ENCODE peak calls at places on chromosome 4, in four cellular contexts. C is left lung, L is lung, V is GM13977. O is an unnamed sample.

GRCh38 chr4:123816462-123816861 is 419.9 kb downstream of the SPRY1 start:
- DNase-seq in C (no peak), L (no peak), V (no peak), O (no peak)

GRCh38 chr4:74133786-74134499 is 24.0 kb upstream of the MTHFD2L start:
- DNase-seq in C (peak), L (peak), V (peak), O (peak)

GRCh38 chr4:14566518-14566917 is 435.8 kb upstream of the CPEB2 start:
- DNase-seq in C (no peak), L (no peak), V (no peak), O (no peak)

GRCh38 chr4:87333267-87333666 is 10.6 kb upstream of the HSD17B13 start:
- DNase-seq in C (no peak), L (no peak), V (no peak), O (no peak)

GRCh38 chr4:78863254-78863869 is 75.9 kb downstream of the PAQR3 start:
- DNase-seq in C (no peak), L (no peak), V (no peak), O (no peak)

GRCh38 chr4:881709-882108 is 50.4 kb downstream of the GAK start:
- DNase-seq in C (no peak), L (no peak), V (no peak), O (no peak)

GRCh38 chr4:168491563-168491962 is 5.3 kb upstream of the PALLD start:
- DNase-seq in C (no peak), L (no peak), V (no peak), O (no peak)

GRCh38 chr4:3607690-3608514 is 75.7 kb upstream of the LRPAP1 start:
- DNase-seq in C (no peak), L (no peak), V (no peak), O (no peak)

GRCh38 chr4:141028024-141028529 is 105.2 kb downstream of the RNF150 start:
- DNase-seq in C (no peak), L (no peak), V (no peak), O (no peak)

GRCh38 chr4:43369036-43369594 is 476.6 kb downstream of the GRXCR1 start:
- DNase-seq in C (no peak), L (no peak), V (no peak), O (no peak)

GRCh38 chr4:80017125-80017854 is 55.7 kb downstream of the ANTXR2 start:
- DNase-seq in C (no peak), L (no peak), V (no peak), O (no peak)

GRCh38 chr4:139735381-139736256 is 70.0 kb downstream of the MGST2 start:
- DNase-seq in C (peak), L (no peak), V (peak), O (peak)

GRCh38 chr4:73267050-73267449 is 8.5 kb upstream of the ANKRD17 start:
- DNase-seq in C (no peak), L (no peak), V (no peak), O (no peak)

GRCh38 chr4:172601195-172601594 is 567.4 kb upstream of the GALNT7 start:
- DNase-seq in C (no peak), L (no peak), V (no peak), O (no peak)

GRCh38 chr4:105474110-105474518 is 252 bp upstream of the PPA2 start:
- DNase-seq in C (peak), L (no peak), V (no peak), O (no peak)

GRCh38 chr4:71974681-71975080 is 57.1 kb upstream of the NPFFR2 start:
- DNase-seq in C (no peak), L (no peak), V (no peak), O (no peak)

GRCh38 chr4:166415749-166416148 is 542.7 kb downstream of the TLL1 start:
- DNase-seq in C (peak), L (no peak), V (no peak), O (no peak)

GRCh38 chr4:147518846-147519767 is 38.2 kb downstream of the EDNRA start:
- DNase-seq in C (no peak), L (peak), V (peak), O (peak)

GRCh38 chr4:102386966-102387365 is 41.7 kb upstream of the SLC39A8 start:
- DNase-seq in C (no peak), L (no peak), V (no peak), O (no peak)

GRCh38 chr4:107379054-107379869 is 340.8 kb downstream of the PAPSS1 start:
- DNase-seq in C (no peak), L (no peak), V (no peak), O (no peak)
- TF ChIP-seq CTCF in C (no peak), L (no peak), V (no peak), O (no peak)

GRCh38 chr4:128287871-128288688 is 467 bp upstream of the PGRMC2 start:
- DNase-seq in C (peak), L (peak), V (peak), O (peak)
- TF ChIP-seq CTCF in C (peak), L (no peak), V (peak), O (no peak)

DNA sequence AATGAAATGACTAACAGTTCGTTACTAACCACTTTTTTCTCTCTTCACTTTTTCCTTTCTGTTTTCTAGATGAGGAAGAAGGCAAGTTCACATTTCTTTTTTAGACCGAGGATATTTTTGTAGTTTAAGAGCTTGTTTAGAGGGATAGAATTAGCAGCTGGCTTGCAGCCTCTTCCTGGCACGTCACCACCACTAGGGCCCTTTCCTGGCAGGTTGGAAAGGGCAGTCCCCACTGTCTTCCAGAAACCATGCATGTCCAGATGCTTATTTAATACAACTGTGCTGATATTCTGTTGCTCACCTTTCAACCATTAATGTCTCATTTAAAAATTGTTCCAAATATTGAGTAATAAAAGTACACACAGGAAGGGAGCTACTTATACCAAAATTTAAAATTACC is 209.5 kb upstream of the PACRGL start:
- DNase-seq in C (no peak), L (no peak), V (no peak), O (no peak)
- TF ChIP-seq CTCF in C (no peak), L (no peak), V (no peak), O (no peak)

GRCh38 chr4:134147941-134148340 is 53.6 kb downstream of the PABPC4L start:
- DNase-seq in C (no peak), L (no peak), V (no peak), O (no peak)
- TF ChIP-seq CTCF in C (no peak), L (no peak), V (no peak), O (no peak)

DNA sequence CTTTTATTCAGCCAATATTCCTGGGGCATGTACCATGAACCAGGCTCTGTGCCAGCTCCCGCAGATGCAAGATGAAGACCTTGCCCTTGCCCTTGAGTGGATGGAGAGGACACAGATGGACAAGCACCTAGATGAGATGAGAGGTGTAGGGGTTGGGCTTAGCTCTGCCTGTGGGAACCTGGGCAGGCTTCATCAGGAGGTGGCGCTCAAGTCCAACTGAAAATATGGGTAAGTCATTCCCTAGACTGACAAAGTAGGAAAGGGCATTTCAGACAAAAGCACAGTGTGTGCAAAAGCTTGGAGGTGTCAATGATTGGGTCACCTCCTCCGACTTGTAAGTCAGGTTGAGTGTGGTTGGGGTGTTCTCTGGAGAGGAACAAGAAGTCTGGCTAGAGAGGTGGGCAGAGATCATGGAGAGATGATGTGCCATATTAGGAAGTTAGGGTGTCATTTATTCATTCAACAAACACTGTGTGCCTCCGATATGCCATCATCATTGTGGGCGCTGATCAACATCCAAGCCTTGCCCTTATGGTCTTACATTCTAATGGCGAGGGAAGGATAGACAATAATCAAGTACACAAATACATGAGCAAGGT is 64.6 kb downstream of the ANAPC4 start:
- DNase-seq in C (no peak), L (peak), V (peak), O (peak)
- TF ChIP-seq CTCF in C (peak), L (peak), V (peak), O (peak)

GRCh38 chr4:5784960-5785611 is 74.1 kb downstream of the EVC start:
- DNase-seq in C (no peak), L (no peak), V (no peak), O (no peak)
- TF ChIP-seq CTCF in C (no peak), L (no peak), V (no peak), O (no peak)

DNA sequence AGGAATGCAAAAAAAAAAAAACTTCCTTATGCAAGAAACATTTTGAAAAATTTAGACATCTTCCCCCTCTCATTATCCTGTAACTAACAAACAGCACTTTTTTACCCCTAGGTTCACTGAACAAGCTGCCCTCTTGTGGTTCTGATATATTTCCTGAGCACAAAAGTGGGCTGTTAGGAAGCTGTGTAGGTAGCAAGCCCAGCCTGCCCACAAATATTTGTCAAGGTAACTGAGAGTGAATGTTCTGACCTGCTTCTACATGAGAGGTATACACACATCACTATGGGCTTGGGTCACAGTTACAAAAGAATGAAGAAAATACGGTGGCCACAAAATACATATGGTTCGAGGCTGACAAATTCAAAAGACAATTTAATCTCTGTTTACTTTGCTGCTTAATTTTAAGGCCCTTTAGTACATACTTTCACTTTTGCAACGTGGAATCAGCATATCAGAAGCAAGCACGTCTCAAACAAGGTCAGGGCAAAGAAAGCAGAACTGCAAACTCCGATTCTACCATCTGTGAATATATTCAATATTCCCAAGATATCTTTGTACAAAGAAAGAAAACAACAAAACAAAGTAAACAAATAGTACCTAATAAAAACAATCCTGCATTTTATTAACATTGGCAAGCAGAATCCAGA is 78.6 kb downstream of the RBM47 start:
- DNase-seq in C (no peak), L (peak), V (peak), O (peak)
- TF ChIP-seq CTCF in C (peak), L (no peak), V (peak), O (peak)

GRCh38 chr4:60805500-60806313 is 394.4 kb upstream of the ADGRL3 start:
- DNase-seq in C (no peak), L (no peak), V (peak), O (peak)
- TF ChIP-seq CTCF in C (peak), L (peak), V (peak), O (peak)

GRCh38 chr4:185036842-185037241 is 18.6 kb downstream of the HELT start:
- DNase-seq in C (no peak), L (no peak), V (no peak), O (no peak)
- TF ChIP-seq CTCF in C (no peak), L (no peak), V (no peak), O (no peak)